ENCODE peak calls at places on chromosomes 1 and 21, in four cellular contexts. A is effector memory CD4-positive, alpha-beta T cell; K is uterus; C is breast epithelium. L is an unnamed sample. For H3K4me1, the result is how much of the 10 kb centered on the place peaks cover.

GRCh38 chr21:32307706-32308105 is 9.1 kb downstream of the MRAP start:
- DNase-seq in A (no peak), C (no peak), K (no peak), L (no peak)

GRCh38 chr1:30856260-30856790 is 52.2 kb downstream of the SDC3 start:
- DNase-seq in K (no peak), A (no peak), C (no peak), L (no peak)

GRCh38 chr1:61083014-61083798 is 845 bp downstream of the NFIA start:
- DNase-seq in K (peak), C (no peak), A (no peak), L (no peak)

GRCh38 chr1:145707183-145707867 is at the start of gene PDZK1:
- DNase-seq in A (no peak), C (no peak), K (no peak), L (peak)

GRCh38 chr1:11478571-11479374 is at the start of gene DISP3:
- DNase-seq in K (peak), A (peak), C (no peak), L (peak)

GRCh38 chr1:162056043-162056442 is 13.4 kb upstream of the NOS1AP start:
- DNase-seq in A (peak), C (peak), K (peak), L (peak)

GRCh38 chr1:110280804-110281203 is 58.4 kb upstream of the RBM15 start:
- DNase-seq in C (no peak), K (no peak), A (no peak), L (no peak)

GRCh38 chr1:230636575-230637163 is 5.6 kb upstream of the COG2 start:
- DNase-seq in C (no peak), A (no peak), K (no peak), L (no peak)

GRCh38 chr1:178649582-178650350 is 75.3 kb upstream of the RALGPS2 start:
- DNase-seq in C (no peak), A (no peak), K (no peak), L (no peak)

GRCh38 chr1:178646821-178647220 is 78.2 kb upstream of the RALGPS2 start:
- DNase-seq in A (no peak), K (no peak), C (no peak), L (no peak)

GRCh38 chr1:178645826-178646200 is 79.2 kb upstream of the RALGPS2 start:
- DNase-seq in A (no peak), K (no peak), C (no peak), L (no peak)

GRCh38 chr1:178650950-178651461 is 74.0 kb upstream of the RALGPS2 start:
- DNase-seq in C (no peak), K (no peak), A (no peak), L (no peak)

DNA sequence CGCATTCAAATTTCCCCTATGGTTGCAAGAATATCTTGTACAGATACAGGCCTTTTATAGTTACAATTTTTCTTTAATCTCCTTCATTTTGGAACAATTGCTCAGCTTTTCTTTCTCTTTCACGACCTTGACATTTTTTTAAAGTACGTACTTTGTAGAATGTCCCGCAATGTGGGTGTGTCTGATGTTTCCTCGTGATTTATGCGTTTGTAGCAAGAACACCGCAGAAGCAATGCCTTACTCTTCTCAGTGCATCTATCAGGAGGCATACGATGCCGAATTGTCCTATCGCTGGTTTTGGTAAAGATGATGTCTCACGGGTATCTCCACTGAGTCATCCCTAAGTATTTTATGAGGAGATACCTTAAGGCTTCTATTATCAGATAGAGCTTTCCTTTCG is 76.9 kb upstream of the RALGPS2 start:
- DNase-seq in A (no peak), C (no peak), K (no peak), L (no peak)
- H3K4me1 ChIP-seq in A (under half), C (under half), K (under half), L (under half)

GRCh38 chr1:41362749-41363631 is 1.8 kb downstream of the FOXO6 start:
- DNase-seq in A (no peak), K (no peak), C (no peak), L (no peak)
- H3K4me1 ChIP-seq in A (under half), K (under half), C (under half), L (half or more)

DNA sequence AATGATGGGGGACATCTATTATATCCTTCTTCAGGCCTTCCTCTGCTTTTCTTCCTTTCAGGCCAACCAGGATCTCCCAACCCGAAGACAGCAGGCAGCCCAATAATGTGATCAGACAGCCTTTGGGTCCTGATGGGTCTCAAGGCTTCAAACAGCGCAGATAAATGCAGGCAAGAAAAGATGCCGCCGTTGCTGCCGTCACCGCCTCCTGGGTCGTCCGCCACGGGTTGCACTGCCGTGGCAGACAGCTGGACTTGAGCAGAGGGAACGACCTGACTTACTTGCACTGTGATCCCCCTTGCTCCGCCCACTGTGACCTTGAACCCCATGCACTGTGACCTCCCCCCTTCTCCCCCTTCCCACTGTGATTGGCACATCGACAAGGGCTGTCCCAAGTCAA is 27.9 kb downstream of the SZRD1 start:
- DNase-seq in K (no peak), C (no peak), A (no peak), L (no peak)
- H3K4me1 ChIP-seq in K (under half), C (under half), A (under half), L (under half)

GRCh38 chr1:27142464-27142863 is 12.5 kb downstream of the SLC9A1 start:
- DNase-seq in C (no peak), A (no peak), K (no peak), L (peak)

GRCh38 chr1:27143408-27143807 is 11.5 kb downstream of the SLC9A1 start:
- DNase-seq in C (no peak), K (peak), A (no peak), L (no peak)

GRCh38 chr1:27139980-27140379 is 14.9 kb downstream of the SLC9A1 start:
- DNase-seq in A (no peak), K (no peak), C (no peak), L (no peak)

GRCh38 chr1:27138927-27139326 is 16.0 kb downstream of the SLC9A1 start:
- DNase-seq in A (no peak), K (no peak), C (no peak), L (no peak)

GRCh38 chr1:27141266-27142003 is 13.5 kb downstream of the SLC9A1 start:
- DNase-seq in A (no peak), C (peak), K (no peak), L (peak)
- H3K4me1 ChIP-seq in A (under half), C (half or more), K (under half), L (half or more)

DNA sequence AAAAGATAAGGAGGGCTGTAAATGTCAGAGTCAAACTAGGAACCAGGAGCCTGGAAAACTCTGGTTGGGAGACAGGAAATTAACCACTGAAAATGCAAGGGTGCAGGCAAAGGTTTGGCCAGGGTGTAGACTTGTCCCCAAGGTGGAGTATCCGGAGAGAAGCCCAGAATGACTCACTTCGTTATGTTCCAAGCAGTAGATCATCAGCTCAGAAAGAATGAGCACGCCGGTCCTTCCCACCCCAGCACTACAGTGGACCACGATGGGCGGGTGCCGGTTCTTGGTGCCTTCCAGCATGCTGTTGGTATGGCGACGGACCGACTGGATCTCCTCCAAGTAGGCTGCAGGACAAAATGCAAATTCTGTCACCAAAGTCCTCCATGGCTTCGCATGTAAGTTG is 83.4 kb downstream of the SMYD2 start:
- DNase-seq in C (no peak), K (no peak), A (no peak), L (no peak)
- H3K4me1 ChIP-seq in C (under half), K (under half), A (under half), L (under half)

DNA sequence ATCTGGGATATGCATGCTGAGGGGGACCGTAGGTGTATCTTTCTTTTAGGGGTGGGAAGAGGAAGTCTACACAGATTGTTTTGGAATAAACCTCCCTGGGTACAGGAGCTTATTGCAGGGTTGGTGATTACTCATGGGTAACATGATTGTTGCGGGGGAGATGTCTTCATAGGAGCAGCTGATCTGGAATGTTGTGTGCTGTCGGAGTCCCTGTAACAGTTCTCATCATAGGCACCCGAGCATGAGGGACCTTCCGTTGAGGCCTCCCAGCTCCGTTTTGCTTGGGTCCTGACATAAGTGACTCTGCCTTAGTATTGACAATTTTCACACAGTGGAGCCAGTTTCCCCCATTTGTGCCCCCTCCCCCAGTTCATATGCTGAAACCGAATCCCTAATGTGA is 4.2 kb upstream of the PRXL2B start:
- DNase-seq in K (no peak), A (no peak), C (no peak), L (no peak)
- H3K4me1 ChIP-seq in K (under half), A (half or more), C (under half), L (under half)

L was measured in PC-9.